ENCODE peak calls at places on chromosomes 3 and 15, in four cellular contexts. R is cardiac muscle cell, X is heart left ventricle, U is BE2C. I is an unnamed sample.

GRCh38 chr3:108103040-108103751 is 12.4 kb upstream of the CD47 start:
- DNase-seq in X (no peak), U (no peak), R (no peak), I (no peak)

GRCh38 chr15:81285461-81285860 is 38.5 kb downstream of the STARD5 start:
- DNase-seq in R (no peak), X (no peak), U (no peak), I (no peak)

GRCh38 chr15:60389261-60390077 is 8.3 kb downstream of the ANXA2 start:
- DNase-seq in U (no peak), R (no peak), X (no peak), I (no peak)

GRCh38 chr3:23302276-23302675 is 99.1 kb downstream of the UBE2E2 start:
- DNase-seq in R (no peak), U (no peak), X (no peak), I (no peak)

GRCh38 chr15:57259511-57260143 is 116.7 kb upstream of the CGNL1 start:
- DNase-seq in U (peak; percentile 90), X (no peak), R (no peak), I (no peak)

GRCh38 chr3:171457263-171458055 is 2.7 kb downstream of the TNIK start:
- DNase-seq in U (no peak), R (no peak), X (no peak), I (no peak)

GRCh38 chr3:172097585-172097984 is 58.2 kb downstream of the FNDC3B start:
- DNase-seq in X (no peak), U (no peak), R (no peak), I (no peak)

GRCh38 chr3:193852901-193853300 is 259.9 kb downstream of the OPA1 start:
- DNase-seq in R (peak; percentile 16), X (no peak), U (no peak), I (no peak)

GRCh38 chr3:126472277-126473006 is 3.2 kb downstream of the ZXDC start:
- DNase-seq in U (peak; percentile 34), R (peak; percentile 86), X (peak; percentile 79), I (peak; percentile 88)

GRCh38 chr3:27354588-27355203 is 14.5 kb downstream of the NEK10 start:
- DNase-seq in X (no peak), R (no peak), U (no peak), I (no peak)

GRCh38 chr15:51668446-51668845 is 12.9 kb upstream of the SCG3 start:
- DNase-seq in U (no peak), R (no peak), X (no peak), I (no peak)

GRCh38 chr3:141368062-141368924 is at the start of gene ZBTB38:
- DNase-seq in X (peak; percentile 98), U (peak; percentile 70), R (peak; percentile 98), I (peak; percentile 94)

GRCh38 chr3:155714295-155714718 is 30.6 kb downstream of the PLCH1 start:
- DNase-seq in X (no peak), U (no peak), R (no peak), I (no peak)

GRCh38 chr3:146142757-146143156 is 18.2 kb downstream of the PLOD2 start:
- DNase-seq in R (peak; percentile 59), X (no peak), U (no peak), I (no peak)

GRCh38 chr3:31831526-31832034 is 149.5 kb downstream of the OSBPL10 start:
- DNase-seq in X (no peak), U (no peak), R (no peak), I (no peak)

GRCh38 chr3:4332991-4333390 is 29.8 kb downstream of the SETMAR start:
- DNase-seq in R (no peak), X (no peak), U (no peak), I (no peak)

GRCh38 chr3:192850501-192850981 is 67.1 kb downstream of the MB21D2 start:
- DNase-seq in U (no peak), R (peak; percentile 50), X (no peak), I (no peak)

DNA sequence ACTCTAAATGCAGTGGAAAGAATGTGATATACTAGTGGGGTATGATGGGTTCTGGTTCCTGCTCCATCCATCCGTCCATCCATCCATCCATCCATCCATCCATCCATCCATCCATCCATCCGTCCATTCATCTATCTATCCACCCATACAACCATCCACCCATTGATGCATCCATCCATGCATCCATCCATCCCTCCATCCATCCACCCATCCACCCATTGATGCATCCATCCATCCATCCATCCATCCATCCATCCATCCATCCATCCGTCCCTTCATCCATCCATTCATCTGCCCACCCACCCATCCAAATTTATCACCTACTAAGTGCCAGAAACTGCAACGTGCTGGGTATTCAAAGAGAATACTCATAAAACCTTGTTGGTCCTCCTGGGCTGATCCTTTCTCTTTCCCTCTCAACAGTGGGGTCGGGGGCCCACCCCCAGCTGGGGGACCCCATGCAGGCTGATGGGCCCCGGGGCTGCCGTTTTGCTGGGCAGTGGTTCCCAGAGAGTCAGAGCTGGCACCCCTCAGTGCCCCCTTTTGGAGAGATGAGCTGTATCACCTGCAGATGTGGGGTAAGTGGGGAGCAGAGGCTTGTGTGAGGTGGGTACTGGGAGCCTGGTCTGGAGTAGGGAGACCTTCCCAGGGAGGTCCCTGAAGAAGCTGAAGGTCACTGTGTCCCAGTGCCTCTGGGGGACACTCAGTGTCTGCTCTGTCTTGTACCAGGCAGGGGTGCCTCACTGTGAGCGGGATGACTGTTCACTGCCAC is 8.5 kb downstream of the CHRD start:
- DNase-seq in R (no peak), X (no peak), U (no peak), I (no peak)
- H3K36me3 ChIP-seq in R (no peaks in the 10 kb centered on the region), X (no peaks in the 10 kb centered on the region), U (no peaks in the 10 kb centered on the region), I (no peaks in the 10 kb centered on the region)

GRCh38 chr3:53238051-53238850 is 17.6 kb downstream of the TKT start:
- DNase-seq in X (peak; percentile 24), U (no peak), R (peak; percentile 88), I (no peak)
- H3K4me3 ChIP-seq in X (no peak overlapping the region), U (no peak overlapping the region), R (no peak overlapping the region), I (no peak overlapping the region)

GRCh38 chr15:65100427-65100826 is 14.6 kb downstream of the UBAP1L start:
- DNase-seq in X (no peak), R (no peak), U (no peak), I (no peak)
- H3K36me3 ChIP-seq in X (no peaks in the 10 kb centered on the region), R (peaks cover 12% of the 10 kb centered on the region), U (peaks cover 15% of the 10 kb centered on the region), I (peaks cover 51% of the 10 kb centered on the region)

DNA sequence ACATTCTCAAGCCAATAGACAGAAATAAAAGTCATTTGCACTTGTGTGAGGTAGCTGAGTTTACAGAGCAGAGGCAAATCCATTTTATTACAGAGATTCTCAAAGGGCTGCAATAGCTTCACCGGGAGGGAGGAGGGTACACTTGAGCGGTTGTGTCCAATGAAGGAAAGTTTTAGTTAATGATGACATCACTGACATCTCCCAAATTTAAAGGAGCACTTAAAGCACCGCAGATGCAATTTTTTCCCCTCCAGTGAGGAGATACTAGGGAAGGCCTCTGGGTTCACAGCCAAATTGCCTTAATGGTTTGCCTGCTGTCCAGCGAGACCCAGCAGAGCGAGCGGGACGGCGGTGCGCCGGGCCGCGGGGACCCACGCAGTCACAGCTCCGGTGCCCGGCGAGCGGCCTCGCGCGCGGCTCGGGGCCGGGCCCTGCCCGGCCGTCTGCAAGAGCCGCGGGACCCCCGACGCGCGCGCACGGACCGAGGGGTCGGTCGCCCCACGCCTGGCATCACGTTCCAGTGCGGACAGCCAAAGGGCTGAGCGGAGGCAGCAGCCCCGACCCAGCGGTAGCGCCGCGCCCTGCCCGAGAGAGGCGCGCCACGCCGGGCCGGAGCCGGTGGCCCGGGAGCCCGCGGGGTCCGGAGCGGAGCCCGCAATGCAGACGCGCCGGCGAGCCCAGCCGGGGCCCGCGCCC is 160.5 kb upstream of the CHRNA7 start:
- DNase-seq in R (peak; percentile 3), U (peak; percentile 22), X (no peak), I (no peak)
- H3K4me3 ChIP-seq in R (peak overlapping the region; percentile 41), U (no peak overlapping the region), X (peak overlapping the region; percentile 64), I (peak overlapping the region; percentile 63)

GRCh38 chr3:66432767-66433521 is 67.9 kb downstream of the LRIG1 start:
- DNase-seq in U (no peak), X (no peak), R (no peak), I (no peak)
- H3K36me3 ChIP-seq in U (no peaks in the 10 kb centered on the region), X (no peaks in the 10 kb centered on the region), R (no peaks in the 10 kb centered on the region), I (peaks cover 3% of the 10 kb centered on the region)

GRCh38 chr15:25067725-25068309 is 113.0 kb downstream of the SNRPN start:
- DNase-seq in X (peak; percentile 10), U (no peak), R (no peak), I (no peak)

GRCh38 chr15:25070357-25070963 is 115.7 kb downstream of the SNRPN start:
- DNase-seq in R (no peak), X (peak; percentile 2), U (no peak), I (no peak)

GRCh38 chr15:25068696-25069095 is 113.9 kb downstream of the SNRPN start:
- DNase-seq in X (peak; percentile 15), U (no peak), R (no peak), I (no peak)

DNA sequence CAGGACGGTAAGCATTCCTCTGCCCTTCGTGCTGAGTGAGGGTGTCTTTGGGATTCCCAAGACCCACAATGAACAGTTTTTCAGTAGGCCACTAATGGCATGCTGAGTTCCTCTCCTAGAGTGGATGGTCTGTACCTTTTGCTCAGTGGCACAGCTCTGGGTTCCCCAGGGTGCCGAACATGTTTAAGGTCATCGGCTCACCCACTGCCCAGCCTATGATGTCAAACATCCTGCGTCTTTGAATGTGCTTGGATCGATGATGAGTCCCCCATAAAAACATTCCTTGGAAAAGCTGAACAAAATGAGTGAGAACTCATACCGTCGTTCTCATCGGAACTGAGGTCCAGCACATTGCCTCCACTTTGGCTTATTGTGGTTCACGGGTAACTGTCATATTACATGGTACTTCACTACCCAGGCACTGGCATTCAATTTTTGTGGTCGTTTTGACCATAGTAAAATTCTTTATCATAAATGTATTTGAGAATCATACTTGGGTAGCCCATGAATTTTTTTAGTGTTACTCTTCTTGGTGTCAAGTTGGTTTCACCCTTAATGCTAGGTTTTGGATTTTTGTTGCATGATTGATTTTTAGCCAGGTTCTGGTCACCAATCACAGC is 118.2 kb downstream of the SNRPN start:
- DNase-seq in R (no peak), X (no peak), U (no peak), I (no peak)
- H3K4me3 ChIP-seq in R (no peak overlapping the region), X (no peak overlapping the region), U (no peak overlapping the region), I (no peak overlapping the region)

GRCh38 chr15:59158701-59159034 is 48.0 kb upstream of the LDHAL6B start:
- DNase-seq in U (no peak), X (no peak), R (no peak), I (peak; percentile 84)

GRCh38 chr15:59160880-59161593 is 45.6 kb upstream of the LDHAL6B start:
- DNase-seq in R (peak; percentile 13), U (peak; percentile 53), X (no peak), I (no peak)

GRCh38 chr15:59159210-59159609 is 47.4 kb upstream of the LDHAL6B start:
- DNase-seq in X (no peak), R (no peak), U (no peak), I (no peak)

GRCh38 chr15:59157398-59157797 is 49.2 kb upstream of the LDHAL6B start:
- DNase-seq in X (no peak), U (no peak), R (no peak), I (no peak)

DNA sequence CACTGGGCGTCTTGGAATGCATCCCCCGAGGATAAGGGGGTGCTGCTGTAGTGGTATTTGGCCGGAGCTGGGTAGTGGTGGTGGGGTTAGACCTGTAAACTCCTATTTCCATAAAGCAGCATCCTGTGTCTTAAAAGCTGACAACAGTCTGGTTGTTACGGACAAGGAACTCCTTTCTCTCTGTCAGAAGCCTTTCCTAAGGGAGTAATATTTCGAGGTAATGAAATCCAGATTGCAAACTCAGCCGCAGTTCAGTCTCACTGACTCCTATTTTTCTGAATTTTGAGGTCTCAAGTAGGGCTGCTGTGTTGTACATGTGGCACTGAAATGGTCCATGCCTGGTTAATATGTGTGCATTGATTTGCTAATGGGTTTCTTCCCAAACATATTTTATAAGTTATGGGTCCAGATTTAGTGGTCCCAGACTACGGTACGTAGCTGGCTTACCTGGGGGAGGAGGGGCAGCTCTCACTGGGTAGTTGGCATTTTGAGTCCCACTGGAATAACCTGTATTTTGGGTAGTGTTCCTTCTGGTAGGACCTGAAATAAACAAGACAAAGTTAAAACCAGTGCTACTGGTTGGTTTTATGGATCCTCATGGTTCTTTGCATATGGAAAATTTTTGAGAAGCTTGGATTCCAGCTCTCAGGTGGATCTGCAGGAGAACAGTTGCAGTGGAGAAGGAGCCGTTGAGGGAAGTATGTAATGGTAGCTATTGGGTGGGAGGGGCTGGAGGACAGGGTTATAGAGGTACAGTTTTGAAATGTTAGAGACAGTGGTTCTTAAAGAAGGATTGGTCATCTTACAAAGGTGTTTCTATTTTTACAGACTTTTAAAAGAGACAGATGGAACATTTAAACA is 48.6 kb upstream of the LDHAL6B start:
- DNase-seq in U (no peak), X (no peak), R (no peak), I (no peak)
- H3K36me3 ChIP-seq in U (no peaks in the 10 kb centered on the region), X (peaks cover 2% of the 10 kb centered on the region), R (peaks cover 3% of the 10 kb centered on the region), I (peaks cover 68% of the 10 kb centered on the region)

I was measured in lower lobe of right lung.